ENCODE peak calls at places on chromosomes 5 and 9, in seven cellular contexts. U is HFF-Myc, J is Peyer's patch, I is HS-5, A is posterior cingulate gyrus, S is pancreas, Z is amniotic stem cell. D is an unnamed sample.

GRCh38 chr5:37810311-37810710 is 29.5 kb downstream of the GDNF start:
- DNase-seq in A (no peak), S (no peak), Z (no peak), J (no peak), U (peak), I (peak), D (no peak)

GRCh38 chr9:119078015-119078414 is 291.2 kb downstream of the BRINP1 start:
- DNase-seq in J (no peak), S (no peak), Z (no peak), A (no peak), U (no peak), I (no peak), D (no peak)

GRCh38 chr5:145502906-145503305 is 332.2 kb downstream of the PRELID2 start:
- DNase-seq in U (no peak), J (no peak), S (no peak), Z (no peak), A (no peak), I (no peak), D (no peak)

GRCh38 chr9:135965124-135965756 is 4.1 kb upstream of the UBAC1 start:
- DNase-seq in S (no peak), U (no peak), Z (no peak), I (no peak), A (no peak), J (no peak), D (no peak)

GRCh38 chr5:110086658-110087388 is 397.1 kb downstream of the MAN2A1 start:
- DNase-seq in A (no peak), S (no peak), I (peak), Z (peak), U (peak), J (no peak), D (peak)

GRCh38 chr5:143497749-143498148 is 94.3 kb upstream of the NR3C1 start:
- DNase-seq in J (no peak), Z (no peak), U (no peak), A (no peak), S (no peak), I (no peak), D (no peak)

GRCh38 chr5:53126514-53126913 is 17.0 kb upstream of the MOCS2 start:
- DNase-seq in Z (peak), J (no peak), I (no peak), A (no peak), S (no peak), U (no peak), D (no peak)

GRCh38 chr9:16347886-16348285 is 522.6 kb downstream of the BNC2 start:
- DNase-seq in S (no peak), U (no peak), I (no peak), A (no peak), Z (no peak), J (no peak), D (no peak)

GRCh38 chr5:135455876-135456237 is 3.7 kb upstream of the TIFAB start:
- DNase-seq in A (no peak), U (no peak), J (no peak), Z (no peak), I (no peak), S (no peak), D (no peak)

GRCh38 chr9:82810902-82811301 is 252.0 kb downstream of the RASEF start:
- DNase-seq in A (no peak), J (no peak), Z (no peak), I (peak), S (no peak), U (peak), D (peak)

GRCh38 chr5:64384761-64385160 is 121.1 kb upstream of the RGS7BP start:
- DNase-seq in J (no peak), I (no peak), A (no peak), S (no peak), U (no peak), Z (peak), D (no peak)

GRCh38 chr5:172616730-172617129 is 24.3 kb upstream of the NEURL1B start:
- DNase-seq in J (no peak), U (no peak), A (no peak), S (no peak), I (no peak), Z (no peak), D (no peak)

GRCh38 chr9:136784249-136784996 is 6.7 kb upstream of the TMEM141 start:
- DNase-seq in S (no peak), U (no peak), J (no peak), I (no peak), Z (no peak), A (no peak), D (no peak)

GRCh38 chr5:136375920-136376319 is 10.6 kb upstream of the TRPC7 start:
- DNase-seq in U (no peak), Z (no peak), A (no peak), I (no peak), S (no peak), J (no peak), D (no peak)

GRCh38 chr5:75051217-75051751 is 1.1 kb downstream of the GCNT4 start:
- DNase-seq in J (no peak), S (peak), A (no peak), U (no peak), I (no peak), Z (no peak), D (no peak)

GRCh38 chr5:36417668-36418067 is 116.0 kb upstream of the RANBP3L start:
- DNase-seq in A (no peak), U (no peak), S (no peak), Z (no peak), J (no peak), I (no peak), D (no peak)

GRCh38 chr9:112158629-112159228 is 16.4 kb downstream of the SUSD1 start:
- DNase-seq in I (no peak), A (no peak), Z (no peak), U (no peak), J (no peak), S (no peak), D (no peak)

GRCh38 chr5:143196601-143197259 is 206.8 kb downstream of the NR3C1 start:
- DNase-seq in J (no peak), Z (no peak), U (no peak), I (no peak), S (no peak), A (no peak), D (no peak)

GRCh38 chr9:129544766-129545165 is 76.1 kb downstream of the C9orf50 start:
- DNase-seq in S (no peak), I (no peak), Z (no peak), U (no peak), A (no peak), J (no peak), D (no peak)

GRCh38 chr5:142820447-142820846 is 50.3 kb downstream of the ARHGAP26 start:
- DNase-seq in J (no peak), A (no peak), I (no peak), U (no peak), Z (no peak), S (no peak), D (no peak)

GRCh38 chr5:155053482-155053881 is 39.9 kb downstream of the KIF4B start:
- DNase-seq in U (no peak), S (no peak), A (no peak), Z (no peak), I (no peak), J (no peak), D (no peak)

GRCh38 chr9:134617836-134618162 is 23.8 kb upstream of the COL5A1 start:
- DNase-seq in U (no peak), J (no peak), A (peak), I (no peak), S (peak), Z (no peak), D (no peak)

GRCh38 chr5:137439645-137440044 is 59.5 kb downstream of the SPOCK1 start:
- DNase-seq in Z (no peak), S (no peak), I (no peak), J (no peak), A (no peak), U (no peak), D (no peak)

GRCh38 chr9:86655147-86655546 is 292.2 kb downstream of the GAS1 start:
- DNase-seq in U (no peak), Z (no peak), J (no peak), I (no peak), A (no peak), S (no peak), D (no peak)

GRCh38 chr9:109317311-109317978 is 3.4 kb downstream of the EPB41L4B start:
- DNase-seq in J (no peak), U (no peak), Z (no peak), A (no peak), I (no peak), S (no peak), D (no peak)

GRCh38 chr9:130172858-130173461 is 756 bp downstream of the NCS1 start:
- DNase-seq in Z (peak), S (peak), I (no peak), J (no peak), A (no peak), U (no peak), D (no peak)

GRCh38 chr5:89417990-89418820 is 535.2 kb upstream of the MEF2C start:
- DNase-seq in I (no peak), A (no peak), J (no peak), Z (no peak), S (no peak), U (no peak), D (no peak)

GRCh38 chr5:92695123-92696084 is 885.6 kb downstream of the NR2F1-AS1 start:
- DNase-seq in Z (no peak), A (no peak), U (no peak), I (no peak), S (no peak), J (no peak), D (no peak)

GRCh38 chr5:116492016-116492623 is 82.5 kb downstream of the SEMA6A start:
- DNase-seq in A (no peak), J (no peak), U (peak), I (peak), S (no peak), Z (peak), D (peak)

GRCh38 chr5:107576736-107577440 is 93.8 kb downstream of the EFNA5 start:
- DNase-seq in I (no peak), A (no peak), Z (no peak), U (no peak), J (no peak), S (no peak), D (peak)

GRCh38 chr9:73037613-73038012 is 84.8 kb upstream of the ALDH1A1 start:
- DNase-seq in J (no peak), U (no peak), Z (no peak), A (no peak), S (no peak), I (no peak), D (no peak)

GRCh38 chr9:27126682-27127081 is 17.7 kb downstream of the TEK start:
- DNase-seq in I (no peak), A (no peak), Z (no peak), J (no peak), U (no peak), S (no peak), D (no peak)

GRCh38 chr5:172830876-172831662 is 3.0 kb upstream of the ERGIC1 start:
- DNase-seq in Z (no peak), I (peak), A (no peak), S (no peak), J (no peak), U (no peak), D (no peak)

GRCh38 chr9:93017621-93018020 is 40.9 kb upstream of the SUSD3 start:
- DNase-seq in J (no peak), A (no peak), Z (no peak), I (no peak), U (no peak), S (no peak), D (no peak)